ENCODE peak calls at places on chromosomes 4 and X, in ten cellular contexts. Y, R, A, F, D, I, B, V, Z and U are unnamed samples. For H3K27me3 and H3K4me1, the result is how much of the 10 kb centered on the place peaks cover.

GRCh38 chr4:119587796-119588195 is 40.8 kb downstream of the PDE5A start:
- DNase-seq in Z (no peak), R (no peak), V (no peak), F (peak), I (no peak), D (no peak), B (no peak), Y (no peak), A (no peak), U (no peak)

GRCh38 chr4:17578482-17578891 is 1.5 kb downstream of the LAP3 start:
- DNase-seq in F (peak), Y (no peak), D (no peak), I (no peak), B (no peak), R (no peak), A (no peak), Z (no peak), V (no peak), U (no peak)

GRCh38 chr4:2803624-2804448 is 11.0 kb downstream of the SH3BP2 start:
- DNase-seq in V (no peak), B (peak), A (no peak), I (no peak), D (no peak), F (no peak), R (peak), Z (no peak), Y (peak), U (no peak)

GRCh38 chr4:127250577-127250976 is 382.2 kb upstream of the INTU start:
- DNase-seq in R (no peak), I (no peak), F (no peak), V (no peak), Z (no peak), D (no peak), Y (no peak), A (no peak), B (no peak), U (no peak)

GRCh38 chr4:14908635-14909034 is 93.6 kb upstream of the CPEB2 start:
- DNase-seq in Y (peak), F (peak), D (no peak), R (no peak), B (no peak), V (no peak), Z (peak), I (no peak), A (no peak), U (no peak)

GRCh38 chr4:1370321-1371124 is 23.5 kb downstream of the UVSSA start:
- DNase-seq in D (no peak), V (no peak), Z (no peak), B (no peak), Y (no peak), F (no peak), A (no peak), I (no peak), R (peak), U (no peak)

GRCh38 chr4:11073621-11074051 is 355.1 kb downstream of the HS3ST1 start:
- DNase-seq in I (no peak), D (peak), F (no peak), B (peak), A (no peak), V (no peak), Y (no peak), Z (peak), R (no peak), U (no peak)

GRCh38 chrX:27883468-27884092 is 75.8 kb downstream of the MAGEB10 start:
- DNase-seq in Y (no peak), V (no peak), A (no peak), B (no peak), I (no peak), D (no peak), F (peak), Z (no peak), R (no peak), U (no peak)

GRCh38 chrX:110442631-110443030 is 84.0 kb downstream of the RTL9 start:
- DNase-seq in F (peak), Z (no peak), V (no peak), B (no peak), D (peak), I (no peak), R (no peak), Y (no peak), A (no peak), U (no peak)

GRCh38 chrX:70033348-70033747 is 16.4 kb downstream of the AWAT2 start:
- DNase-seq in Z (no peak), D (peak), I (no peak), Y (peak), B (no peak), V (peak), R (no peak), F (peak), A (no peak), U (no peak)

GRCh38 chr4:41885456-41885855 is 49.8 kb upstream of the TMEM33 start:
- DNase-seq in B (no peak), F (no peak), Z (no peak), R (no peak), I (no peak), V (no peak), Y (no peak), A (no peak), D (no peak), U (no peak)

GRCh38 chr4:41881931-41882621 is 53.2 kb upstream of the TMEM33 start:
- DNase-seq in F (no peak), I (no peak), R (peak), V (no peak), D (no peak), B (no peak), Y (no peak), Z (no peak), A (no peak), U (no peak)

GRCh38 chr4:41882622-41883347 is 52.4 kb upstream of the TMEM33 start:
- DNase-seq in D (peak), V (no peak), F (peak), Y (no peak), Z (no peak), I (no peak), A (no peak), R (peak), B (no peak), U (no peak)

GRCh38 chr4:41880840-41881831 is 54.1 kb upstream of the TMEM33 start:
- DNase-seq in R (peak), Y (no peak), F (no peak), Z (no peak), A (no peak), B (no peak), V (no peak), D (no peak), I (no peak), U (no peak)

GRCh38 chr4:41883988-41884737 is 51.1 kb upstream of the TMEM33 start:
- DNase-seq in Z (no peak), F (no peak), R (no peak), B (no peak), A (no peak), V (no peak), I (no peak), D (no peak), Y (no peak), U (no peak)
- H3K27me3 ChIP-seq in Z (half or more), F (half or more), R (under half), B (half or more), A (under half), V (under half), I (under half), D (half or more), Y (under half), U (under half)

GRCh38 chr4:134777626-134778025 is 576.0 kb upstream of the PABPC4L start:
- DNase-seq in R (no peak), F (no peak), V (no peak), A (no peak), B (no peak), D (peak), Z (no peak), Y (peak), I (no peak), U (no peak)
- TF ChIP-seq CTCF in R (no peak), F (no peak), V (no peak), A (peak), B (no peak), D (no peak), Z (peak), Y (peak), I (no peak), U (no peak)

GRCh38 chr4:102503301-102503746 is 2.2 kb downstream of the NFKB1 start:
- DNase-seq in B (no peak), V (no peak), I (no peak), Z (no peak), D (no peak), A (no peak), R (no peak), F (no peak), Y (no peak), U (no peak)
- H3K4me1 ChIP-seq in B (half or more), V (half or more), I (under half), Z (under half), D (under half), A (half or more), R (under half), F (under half), Y (under half), U (half or more)

GRCh38 chrX:639151-639550 is 8.6 kb downstream of the SHOX start:
- DNase-seq in Y (no peak), I (no peak), Z (no peak), F (no peak), B (no peak), R (no peak), V (no peak), A (peak), D (no peak), U (no peak)
- H3K27me3 ChIP-seq in Y (under half), I (under half), Z (under half), F (under half), B (half or more), R (half or more), V (under half), A (under half), D (half or more), U (under half)

GRCh38 chr4:170853422-170854021 is 763.8 kb upstream of the AADAT start:
- DNase-seq in A (no peak), B (no peak), R (peak), Z (no peak), Y (peak), V (no peak), D (no peak), F (no peak), I (no peak), U (no peak)
- TF ChIP-seq CTCF in A (peak), B (peak), R (peak), Z (peak), Y (peak), V (no peak), D (peak), F (peak), I (peak), U (peak)

GRCh38 chr4:139977838-139978604 is 176.0 kb downstream of the MAML3 start:
- DNase-seq in F (no peak), D (no peak), I (no peak), V (no peak), A (no peak), Y (no peak), Z (no peak), B (no peak), R (no peak), U (no peak)
- H3K4me1 ChIP-seq in F (under half), D (under half), I (under half), V (under half), A (under half), Y (under half), Z (under half), B (half or more), R (under half), U (under half)

GRCh38 chr4:179666226-179666625 is 2224.0 kb upstream of the AGA start:
- DNase-seq in A (no peak), B (no peak), V (no peak), F (no peak), R (no peak), Z (no peak), D (no peak), I (no peak), Y (no peak), U (no peak)

GRCh38 chr4:179664628-179665027 is 2222.4 kb upstream of the AGA start:
- DNase-seq in I (no peak), B (no peak), F (no peak), D (no peak), A (no peak), V (no peak), Z (no peak), Y (no peak), R (peak), U (no peak)

GRCh38 chr4:179662522-179662921 is 2220.3 kb upstream of the AGA start:
- DNase-seq in I (no peak), V (no peak), Y (no peak), B (no peak), R (no peak), D (no peak), A (no peak), Z (no peak), F (peak), U (no peak)

GRCh38 chr4:179663641-179664431 is 2221.6 kb upstream of the AGA start:
- DNase-seq in D (no peak), V (no peak), Z (no peak), B (no peak), R (no peak), F (no peak), I (no peak), A (no peak), Y (no peak), U (no peak)
- H3K27me3 ChIP-seq in D (under half), V (under half), Z (under half), B (under half), R (under half), F (under half), I (under half), A (under half), Y (under half), U (under half)

GRCh38 chr4:128917781-128918180 is 108.3 kb downstream of the JADE1 start:
- DNase-seq in D (no peak), B (no peak), I (no peak), Y (no peak), V (no peak), Z (no peak), R (no peak), F (no peak), A (no peak), U (no peak)

GRCh38 chr4:128908735-128909134 is 99.2 kb downstream of the JADE1 start:
- DNase-seq in Y (no peak), F (peak), V (no peak), D (no peak), I (no peak), B (no peak), A (no peak), R (no peak), Z (no peak), U (no peak)

GRCh38 chr4:128915544-128915943 is 106.0 kb downstream of the JADE1 start:
- DNase-seq in D (no peak), V (no peak), A (no peak), I (no peak), B (no peak), F (no peak), R (no peak), Y (no peak), Z (no peak), U (no peak)

GRCh38 chr4:128916832-128917231 is 107.3 kb downstream of the JADE1 start:
- DNase-seq in A (no peak), I (peak), D (no peak), F (no peak), Y (no peak), V (no peak), B (peak), R (no peak), Z (no peak), U (no peak)

GRCh38 chr4:128913228-128913627 is 103.7 kb downstream of the JADE1 start:
- DNase-seq in B (no peak), R (no peak), I (no peak), Y (no peak), D (no peak), F (no peak), V (no peak), A (no peak), Z (no peak), U (no peak)
- TF ChIP-seq CTCF in B (no peak), R (no peak), I (no peak), Y (no peak), D (no peak), F (no peak), V (no peak), A (no peak), Z (no peak), U (no peak)

GRCh38 chr4:158159054-158159717 is 13.6 kb downstream of the GASK1B start:
- DNase-seq in R (no peak), Z (peak), Y (no peak), A (no peak), F (peak), D (peak), I (no peak), V (no peak), B (no peak), U (no peak)

GRCh38 chr4:158155656-158156356 is 17.0 kb downstream of the GASK1B start:
- DNase-seq in B (no peak), I (no peak), F (no peak), Y (no peak), A (no peak), V (no peak), Z (no peak), R (no peak), D (no peak), U (no peak)

GRCh38 chr4:158159718-158160094 is 13.1 kb downstream of the GASK1B start:
- DNase-seq in A (no peak), R (no peak), D (peak), Y (no peak), I (no peak), V (no peak), F (no peak), B (no peak), Z (no peak), U (no peak)

GRCh38 chr4:158161561-158162354 is 11.1 kb downstream of the GASK1B start:
- DNase-seq in B (peak), Y (peak), R (no peak), V (no peak), I (peak), D (peak), A (no peak), Z (no peak), F (peak), U (no peak)

DNA sequence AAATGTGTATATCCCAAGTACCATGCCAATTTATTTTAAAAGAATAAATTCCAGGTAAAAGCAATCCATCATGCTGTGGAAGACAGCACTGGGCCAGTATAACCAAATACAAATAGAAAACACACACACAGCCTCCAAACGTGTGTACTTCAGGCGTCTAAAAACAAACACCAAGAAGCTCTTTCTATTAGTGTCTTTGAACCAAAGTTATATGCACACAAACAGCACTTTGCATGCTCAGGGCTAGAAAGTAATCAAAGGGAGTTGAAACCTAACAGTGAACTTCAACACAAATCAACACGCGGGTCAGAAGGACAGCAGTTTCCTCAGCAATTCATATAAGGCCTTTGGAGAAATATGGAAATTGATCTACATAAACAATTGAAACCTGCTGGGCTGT is 15.4 kb downstream of the GASK1B start:
- DNase-seq in R (no peak), Y (no peak), V (no peak), Z (no peak), A (no peak), I (no peak), F (no peak), B (no peak), D (no peak), U (no peak)
- H3K4me1 ChIP-seq in R (under half), Y (under half), V (under half), Z (under half), A (under half), I (under half), F (under half), B (half or more), D (under half), U (under half)